ENCODE peak calls at places on chromosomes 16 and 17, in six cellular contexts. One of them, this sample, is unnamed.

GRCh38 chr17:39738568-39738901 is 797 bp downstream of the GRB7 start:
- DNase-seq in stimulated activated CD8-positive, alpha-beta memory T cell treated with anti-CD3 and anti-CD28 coated beads, Interleukin-7, amount 100 ng/mL, for 1 hour: no peak
- DNase-seq in lower leg skin: no peak
- DNase-seq in endothelial cell: no peak
- DNase-seq in EL: peak
- DNase-seq in HS-5: no peak
- DNase-seq in this sample: peak

GRCh38 chr17:3890082-3890892 is 2.6 kb downstream of the CAMKK1 start:
- DNase-seq in stimulated activated CD8-positive, alpha-beta memory T cell treated with anti-CD3 and anti-CD28 coated beads, Interleukin-7, amount 100 ng/mL, for 1 hour: no peak
- DNase-seq in lower leg skin: peak
- DNase-seq in endothelial cell: no peak
- DNase-seq in EL: peak
- DNase-seq in HS-5: peak
- DNase-seq in this sample: peak

GRCh38 chr17:31537558-31537957 is 146.1 kb downstream of the RAB11FIP4 start:
- DNase-seq in stimulated activated CD8-positive, alpha-beta memory T cell treated with anti-CD3 and anti-CD28 coated beads, Interleukin-7, amount 100 ng/mL, for 1 hour: no peak
- DNase-seq in lower leg skin: no peak
- DNase-seq in endothelial cell: no peak
- DNase-seq in EL: no peak
- DNase-seq in HS-5: no peak
- DNase-seq in this sample: no peak

GRCh38 chr17:40442392-40443195 is 656 bp upstream of the IGFBP4 start:
- DNase-seq in stimulated activated CD8-positive, alpha-beta memory T cell treated with anti-CD3 and anti-CD28 coated beads, Interleukin-7, amount 100 ng/mL, for 1 hour: no peak
- DNase-seq in lower leg skin: no peak
- DNase-seq in endothelial cell: no peak
- DNase-seq in EL: peak
- DNase-seq in HS-5: no peak
- DNase-seq in this sample: no peak

GRCh38 chr17:7405413-7405881 is 1.6 kb upstream of the TMEM256 start:
- DNase-seq in stimulated activated CD8-positive, alpha-beta memory T cell treated with anti-CD3 and anti-CD28 coated beads, Interleukin-7, amount 100 ng/mL, for 1 hour: no peak
- DNase-seq in lower leg skin: no peak
- DNase-seq in endothelial cell: no peak
- DNase-seq in EL: peak
- DNase-seq in HS-5: no peak
- DNase-seq in this sample: no peak

GRCh38 chr16:69131167-69131748 is 1.1 kb downstream of the CHTF8 start:
- DNase-seq in stimulated activated CD8-positive, alpha-beta memory T cell treated with anti-CD3 and anti-CD28 coated beads, Interleukin-7, amount 100 ng/mL, for 1 hour: no peak
- DNase-seq in lower leg skin: no peak
- DNase-seq in endothelial cell: peak
- DNase-seq in EL: peak
- DNase-seq in HS-5: no peak
- DNase-seq in this sample: peak

GRCh38 chr17:50708050-50709000 is 611 bp upstream of the ANKRD40 start:
- DNase-seq in stimulated activated CD8-positive, alpha-beta memory T cell treated with anti-CD3 and anti-CD28 coated beads, Interleukin-7, amount 100 ng/mL, for 1 hour: no peak
- DNase-seq in lower leg skin: no peak
- DNase-seq in endothelial cell: no peak
- DNase-seq in EL: peak
- DNase-seq in HS-5: no peak
- DNase-seq in this sample: no peak

GRCh38 chr17:19958023-19958422 is 19.6 kb downstream of the AKAP10 start:
- DNase-seq in stimulated activated CD8-positive, alpha-beta memory T cell treated with anti-CD3 and anti-CD28 coated beads, Interleukin-7, amount 100 ng/mL, for 1 hour: no peak
- DNase-seq in lower leg skin: no peak
- DNase-seq in endothelial cell: peak
- DNase-seq in EL: peak
- DNase-seq in HS-5: peak
- DNase-seq in this sample: peak

GRCh38 chr16:28846933-28847273 is 755 bp upstream of the TUFM start:
- DNase-seq in stimulated activated CD8-positive, alpha-beta memory T cell treated with anti-CD3 and anti-CD28 coated beads, Interleukin-7, amount 100 ng/mL, for 1 hour: no peak
- DNase-seq in lower leg skin: no peak
- DNase-seq in endothelial cell: no peak
- DNase-seq in EL: no peak
- DNase-seq in HS-5: no peak
- DNase-seq in this sample: peak

GRCh38 chr17:59361386-59361785 is 29.9 kb downstream of the YPEL2 start:
- DNase-seq in stimulated activated CD8-positive, alpha-beta memory T cell treated with anti-CD3 and anti-CD28 coated beads, Interleukin-7, amount 100 ng/mL, for 1 hour: no peak
- DNase-seq in lower leg skin: no peak
- DNase-seq in endothelial cell: no peak
- DNase-seq in EL: peak
- DNase-seq in HS-5: peak
- DNase-seq in this sample: no peak

GRCh38 chr17:56751145-56751743 is 82.5 kb downstream of the C17orf67 start:
- DNase-seq in stimulated activated CD8-positive, alpha-beta memory T cell treated with anti-CD3 and anti-CD28 coated beads, Interleukin-7, amount 100 ng/mL, for 1 hour: no peak
- DNase-seq in lower leg skin: no peak
- DNase-seq in endothelial cell: peak
- DNase-seq in EL: peak
- DNase-seq in HS-5: no peak
- DNase-seq in this sample: no peak

GRCh38 chr16:55154956-55155355 is 169.0 kb upstream of the IRX6 start:
- DNase-seq in stimulated activated CD8-positive, alpha-beta memory T cell treated with anti-CD3 and anti-CD28 coated beads, Interleukin-7, amount 100 ng/mL, for 1 hour: no peak
- DNase-seq in lower leg skin: no peak
- DNase-seq in endothelial cell: no peak
- DNase-seq in EL: no peak
- DNase-seq in HS-5: no peak
- DNase-seq in this sample: no peak

GRCh38 chr16:1054660-1055556 is 17.6 kb upstream of the SSTR5 start:
- DNase-seq in stimulated activated CD8-positive, alpha-beta memory T cell treated with anti-CD3 and anti-CD28 coated beads, Interleukin-7, amount 100 ng/mL, for 1 hour: peak
- DNase-seq in lower leg skin: peak
- DNase-seq in endothelial cell: peak
- DNase-seq in EL: peak
- DNase-seq in HS-5: no peak
- DNase-seq in this sample: peak

GRCh38 chr16:72530434-72530833 is 358.5 kb upstream of the PMFBP1 start:
- DNase-seq in stimulated activated CD8-positive, alpha-beta memory T cell treated with anti-CD3 and anti-CD28 coated beads, Interleukin-7, amount 100 ng/mL, for 1 hour: no peak
- DNase-seq in lower leg skin: no peak
- DNase-seq in endothelial cell: no peak
- DNase-seq in EL: peak
- DNase-seq in HS-5: peak
- DNase-seq in this sample: peak

GRCh38 chr17:81976332-81977210 is 858 bp upstream of the ASPSCR1 start:
- DNase-seq in stimulated activated CD8-positive, alpha-beta memory T cell treated with anti-CD3 and anti-CD28 coated beads, Interleukin-7, amount 100 ng/mL, for 1 hour: no peak
- DNase-seq in lower leg skin: no peak
- DNase-seq in endothelial cell: no peak
- DNase-seq in EL: no peak
- DNase-seq in HS-5: no peak
- DNase-seq in this sample: peak

GRCh38 chr17:58301504-58302150 is 20.9 kb upstream of the MPO start:
- DNase-seq in stimulated activated CD8-positive, alpha-beta memory T cell treated with anti-CD3 and anti-CD28 coated beads, Interleukin-7, amount 100 ng/mL, for 1 hour: no peak
- DNase-seq in lower leg skin: peak
- DNase-seq in endothelial cell: no peak
- DNase-seq in EL: no peak
- DNase-seq in HS-5: no peak
- DNase-seq in this sample: no peak

GRCh38 chr16:57757883-57758282 is 22.3 kb downstream of the KATNB1 start:
- DNase-seq in stimulated activated CD8-positive, alpha-beta memory T cell treated with anti-CD3 and anti-CD28 coated beads, Interleukin-7, amount 100 ng/mL, for 1 hour: no peak
- DNase-seq in lower leg skin: no peak
- DNase-seq in endothelial cell: no peak
- DNase-seq in EL: no peak
- DNase-seq in HS-5: no peak
- DNase-seq in this sample: no peak

GRCh38 chr17:77451894-77452852 is 311.4 kb downstream of the SEC14L1 start:
- DNase-seq in stimulated activated CD8-positive, alpha-beta memory T cell treated with anti-CD3 and anti-CD28 coated beads, Interleukin-7, amount 100 ng/mL, for 1 hour: no peak
- DNase-seq in lower leg skin: peak
- DNase-seq in endothelial cell: peak
- DNase-seq in EL: peak
- DNase-seq in HS-5: no peak
- DNase-seq in this sample: no peak

GRCh38 chr17:35132816-35133550 is 9.1 kb downstream of the NLE1 start:
- DNase-seq in stimulated activated CD8-positive, alpha-beta memory T cell treated with anti-CD3 and anti-CD28 coated beads, Interleukin-7, amount 100 ng/mL, for 1 hour: no peak
- DNase-seq in lower leg skin: no peak
- DNase-seq in endothelial cell: no peak
- DNase-seq in EL: no peak
- DNase-seq in HS-5: no peak
- DNase-seq in this sample: no peak

GRCh38 chr16:86039606-86040005 is 140.6 kb downstream of the IRF8 start:
- DNase-seq in stimulated activated CD8-positive, alpha-beta memory T cell treated with anti-CD3 and anti-CD28 coated beads, Interleukin-7, amount 100 ng/mL, for 1 hour: no peak
- DNase-seq in lower leg skin: no peak
- DNase-seq in endothelial cell: no peak
- DNase-seq in EL: no peak
- DNase-seq in HS-5: no peak
- DNase-seq in this sample: no peak

GRCh38 chr17:49554694-49555494 is 20.8 kb upstream of the NXPH3 start:
- DNase-seq in stimulated activated CD8-positive, alpha-beta memory T cell treated with anti-CD3 and anti-CD28 coated beads, Interleukin-7, amount 100 ng/mL, for 1 hour: no peak
- DNase-seq in lower leg skin: peak
- DNase-seq in endothelial cell: no peak
- DNase-seq in EL: no peak
- DNase-seq in HS-5: no peak
- DNase-seq in this sample: no peak

GRCh38 chr17:58412910-58413630 is 4.3 kb downstream of the RNF43 start:
- DNase-seq in stimulated activated CD8-positive, alpha-beta memory T cell treated with anti-CD3 and anti-CD28 coated beads, Interleukin-7, amount 100 ng/mL, for 1 hour: no peak
- DNase-seq in lower leg skin: no peak
- DNase-seq in endothelial cell: no peak
- DNase-seq in EL: no peak
- DNase-seq in HS-5: no peak
- DNase-seq in this sample: no peak